ENCODE peak calls at places on chromosomes 16 and 17, in four cellular contexts. A is NCI-H1436, N is cardiac fibroblast, U is transverse colon. W is an unnamed sample.

GRCh38 chr16:49651980-49652379 is 203.9 kb downstream of the ZNF423 start:
- DNase-seq in A (no peak), N (no peak), U (no peak), W (no peak)

GRCh38 chr16:57413301-57413730 is 8.7 kb downstream of the CCL17 start:
- DNase-seq in A (no peak), U (no peak), N (no peak), W (no peak)

GRCh38 chr17:8140058-8140412 is 12.2 kb downstream of the PER1 start:
- DNase-seq in A (no peak), N (no peak), U (no peak), W (peak)

GRCh38 chr16:22139008-22139407 is 23.3 kb upstream of the SDR42E2 start:
- DNase-seq in N (no peak), A (no peak), U (no peak), W (no peak)

GRCh38 chr16:84054916-84055315 is 12.3 kb upstream of the SLC38A8 start:
- DNase-seq in U (no peak), N (no peak), A (no peak), W (no peak)

GRCh38 chr16:85061566-85061965 is 34.0 kb downstream of the KIAA0513 start:
- DNase-seq in A (no peak), N (no peak), U (peak), W (peak)

GRCh38 chr17:14672830-14673229 is 371.9 kb downstream of the HS3ST3B1 start:
- DNase-seq in A (no peak), N (peak), U (no peak), W (no peak)

GRCh38 chr17:28807925-28808641 is 34.5 kb downstream of the FAM222B start:
- DNase-seq in A (no peak), U (no peak), N (peak), W (no peak)

GRCh38 chr16:48617104-48617503 is 7.1 kb upstream of the N4BP1 start:
- DNase-seq in U (no peak), N (no peak), A (no peak), W (no peak)

GRCh38 chr17:72472116-72472515 is 351.3 kb downstream of the SOX9 start:
- DNase-seq in U (no peak), A (peak), N (no peak), W (no peak)

GRCh38 chr16:19288872-19289799 is 3.6 kb downstream of the CLEC19A start:
- DNase-seq in A (no peak), U (no peak), N (no peak), W (no peak)

GRCh38 chr17:48612854-48613691 is 2.0 kb downstream of the HOXB8 start:
- DNase-seq in A (peak), U (peak), N (no peak), W (no peak)

GRCh38 chr16:6258056-6258455 is 1074.6 kb upstream of the RBFOX1 start:
- DNase-seq in A (no peak), U (no peak), N (no peak), W (no peak)

GRCh38 chr17:15157051-15157450 is 108.1 kb downstream of the PMP22 start:
- DNase-seq in U (no peak), N (peak), A (no peak), W (no peak)

GRCh38 chr17:79165296-79165695 is 90.7 kb downstream of the ENGASE start:
- DNase-seq in A (no peak), U (no peak), N (no peak), W (no peak)

GRCh38 chr16:51500306-51500705 is 349.2 kb upstream of the SALL1 start:
- DNase-seq in N (peak), U (no peak), A (no peak), W (no peak)

GRCh38 chr16:66873685-66874055 is 6.6 kb upstream of the PDP2 start:
- DNase-seq in U (no peak), A (no peak), N (no peak), W (no peak)

GRCh38 chr16:11781773-11782172 is 15.3 kb downstream of the ZC3H7A start:
- DNase-seq in U (no peak), A (peak), N (no peak), W (no peak)

W was measured in testis.